ENCODE peak calls at places on chromosomes 2 and 18, in nine cellular contexts. E, R, S, H, F, U, Z, W and G are unnamed samples.

GRCh38 chr2:95301876-95302641 is 4.9 kb downstream of the KCNIP3 start:
- DNase-seq in E (no peak), R (no peak), S (no peak), H (no peak), F (no peak), U (no peak), Z (no peak), W (no peak), G (no peak)

GRCh38 chr2:71609958-71610357 is 156.6 kb downstream of the DYSF start:
- DNase-seq in E (no peak), R (peak; percentile 64), S (no peak), H (no peak), F (no peak), U (no peak), Z (peak; percentile 60), W (no peak), G (no peak)

GRCh38 chr2:221502270-221502973 is 69.7 kb downstream of the EPHA4 start:
- DNase-seq in E (no peak), R (peak; percentile 48), S (no peak), H (no peak), F (no peak), U (no peak), Z (peak; percentile 70), W (no peak), G (no peak)

GRCh38 chr2:73268831-73269685 is 15.2 kb downstream of the FBXO41 start:
- DNase-seq in E (no peak), R (no peak), S (peak; percentile 69), H (peak; percentile 87), F (peak; percentile 81), U (peak; percentile 51), Z (no peak), W (no peak), G (peak; percentile 62)

GRCh38 chr2:113716291-113716690 is 40.2 kb downstream of the SLC35F5 start:
- DNase-seq in E (no peak), R (no peak), S (no peak), H (no peak), F (no peak), U (no peak), Z (no peak), W (no peak), G (no peak)

GRCh38 chr2:66962625-66963207 is 434.4 kb upstream of the ETAA1 start:
- DNase-seq in E (no peak), R (no peak), S (no peak), H (no peak), F (no peak), U (no peak), Z (peak; percentile 66), W (no peak), G (no peak)

GRCh38 chr18:10230072-10230471 is 224.4 kb upstream of the APCDD1 start:
- DNase-seq in E (no peak), R (peak; percentile 62), S (no peak), H (no peak), F (no peak), U (no peak), Z (peak; percentile 78), W (no peak), G (no peak)

GRCh38 chr2:45102141-45102540 is 92.9 kb upstream of the SIX2 start:
- DNase-seq in E (no peak), R (no peak), S (no peak), H (no peak), F (no peak), U (no peak), Z (no peak), W (no peak), G (no peak)